ENCODE peak calls at places on chromosomes 3 and 15, in four cellular contexts. L is stomach, R is endothelial cell of umbilical vein, E is PC-3. P is an unnamed sample.

GRCh38 chr3:62954579-62954978 is 79.4 kb upstream of the CADPS start:
- DNase-seq in L (no peak), R (no peak), E (no peak), P (no peak)

GRCh38 chr15:76642671-76643070 is 262.5 kb downstream of the SCAPER start:
- DNase-seq in R (no peak), L (no peak), E (no peak), P (no peak)

GRCh38 chr3:139187154-139187553 is 142.5 kb upstream of the PRR23C start:
- DNase-seq in L (no peak), R (peak; percentile 8), E (no peak), P (no peak)

GRCh38 chr3:178129109-178129508 is 407.1 kb upstream of the KCNMB2 start:
- DNase-seq in E (no peak), R (no peak), L (no peak), P (no peak)

GRCh38 chr15:92634046-92634445 is 21.5 kb downstream of the FAM174B start:
- DNase-seq in L (no peak), E (no peak), R (no peak), P (no peak)

GRCh38 chr3:57757642-57758297 is 1.7 kb downstream of the SLMAP start:
- DNase-seq in L (no peak), R (peak; percentile 39), E (peak; percentile 44), P (peak; percentile 44)

GRCh38 chr3:159260049-159260662 is 458.3 kb downstream of the MFSD1 start:
- DNase-seq in E (peak; percentile 81), L (no peak), R (peak; percentile 65), P (peak; percentile 24)

GRCh38 chr15:80179025-80179759 is 26.4 kb downstream of the FAH start:
- DNase-seq in R (peak; percentile 91), L (peak; percentile 34), E (peak; percentile 96), P (no peak)

GRCh38 chr15:33730815-33731214 is 237.5 kb upstream of the CHRM5 start:
- DNase-seq in E (no peak), L (no peak), R (no peak), P (no peak)

GRCh38 chr15:60476713-60477112 is 2.2 kb downstream of the ICE2 start:
- DNase-seq in R (no peak), E (peak; percentile 13), L (no peak), P (no peak)

GRCh38 chr3:10619989-10620832 is 114.8 kb upstream of the ATP2B2 start:
- DNase-seq in R (no peak), E (no peak), L (no peak), P (no peak)

GRCh38 chr15:59917504-59918157 is 86.5 kb upstream of the FOXB1 start:
- DNase-seq in R (peak; percentile 44), L (peak; percentile 72), E (peak; percentile 77), P (peak; percentile 75)

GRCh38 chr15:26848498-26848897 is 18.4 kb upstream of the GABRA5 start:
- DNase-seq in R (no peak), L (no peak), E (no peak), P (no peak)

GRCh38 chr15:67085818-67086649 is 20.6 kb downstream of the SMAD3 start:
- DNase-seq in R (no peak), E (no peak), L (no peak), P (no peak)

GRCh38 chr3:73229036-73229435 is 167.6 kb downstream of the EBLN2 start:
- DNase-seq in L (no peak), E (no peak), R (no peak), P (no peak)

GRCh38 chr3:134590766-134591165 is 60.1 kb downstream of the KY start:
- DNase-seq in R (no peak), L (no peak), E (no peak), P (no peak)

GRCh38 chr3:53635041-53635440 is 140.6 kb downstream of the CACNA1D start:
- DNase-seq in L (no peak), E (no peak), R (no peak), P (no peak)

GRCh38 chr3:4394048-4394447 is 73.0 kb downstream of the SUMF1 start:
- DNase-seq in R (peak; percentile 84), E (no peak), L (no peak), P (no peak)

GRCh38 chr3:148943531-148944200 is 47.7 kb upstream of the GYG1 start:
- DNase-seq in L (no peak), R (peak; percentile 89), E (peak; percentile 93), P (peak; percentile 65)

GRCh38 chr3:171206283-171206682 is 179.8 kb upstream of the SLC2A2 start:
- DNase-seq in L (no peak), R (peak; percentile 74), E (no peak), P (no peak)

GRCh38 chr3:8658326-8659212 is 14.0 kb upstream of the SSUH2 start:
- DNase-seq in L (peak; percentile 96), E (peak; percentile 75), R (peak; percentile 94), P (no peak)

GRCh38 chr15:89874926-89875564 is 18.7 kb downstream of the AP3S2 start:
- DNase-seq in E (peak; percentile 82), R (peak; percentile 69), L (peak; percentile 88), P (peak; percentile 86)

GRCh38 chr3:32856355-32856889 is 38.6 kb downstream of the TRIM71 start:
- DNase-seq in E (peak; percentile 33), L (peak; percentile 59), R (no peak), P (no peak)

GRCh38 chr3:129616713-129617112 is 10.2 kb upstream of the PLXND1 start:
- DNase-seq in E (no peak), R (no peak), L (no peak), P (no peak)

GRCh38 chr15:56869573-56869972 is 48.9 kb upstream of the TCF12 start:
- DNase-seq in R (peak; percentile 31), L (peak; percentile 36), E (no peak), P (no peak)

GRCh38 chr3:129686941-129687340 is 80.5 kb upstream of the PLXND1 start:
- DNase-seq in E (peak; percentile 35), R (peak; percentile 11), L (no peak), P (no peak)

GRCh38 chr3:18611991-18612390 is 186.9 kb upstream of the SATB1 start:
- DNase-seq in E (no peak), L (no peak), R (no peak), P (no peak)

GRCh38 chr3:160379628-160380214 is 19.3 kb downstream of the IFT80 start:
- DNase-seq in R (no peak), L (no peak), E (no peak), P (no peak)

GRCh38 chr15:33028495-33028894 is 166.0 kb downstream of the FMN1 start:
- DNase-seq in R (no peak), L (no peak), E (no peak), P (no peak)

GRCh38 chr3:66253790-66254620 is 33.2 kb downstream of the SLC25A26 start:
- DNase-seq in E (peak; percentile 38), L (no peak), R (peak; percentile 65), P (peak; percentile 15)

GRCh38 chr15:88617031-88617722 is 4.0 kb upstream of the AEN start:
- DNase-seq in R (no peak), L (no peak), E (no peak), P (no peak)

GRCh38 chr15:62868507-62868906 is 174.0 kb upstream of the TPM1 start:
- DNase-seq in R (no peak), L (no peak), E (no peak), P (no peak)

GRCh38 chr15:92618121-92618520 is 37.5 kb downstream of the FAM174B start:
- DNase-seq in L (peak; percentile 31), E (no peak), R (no peak), P (no peak)

GRCh38 chr3:72892081-72892763 is 4.4 kb downstream of the GXYLT2 start:
- DNase-seq in E (peak; percentile 67), R (no peak), L (no peak), P (no peak)

GRCh38 chr3:143736205-143736604 is 112.1 kb downstream of the SLC9A9 start:
- DNase-seq in E (peak; percentile 15), L (no peak), R (peak; percentile 6), P (no peak)

GRCh38 chr3:58047806-58048205 is 39.6 kb downstream of the FLNB start:
- DNase-seq in R (peak; percentile 42), L (no peak), E (peak; percentile 53), P (no peak)

GRCh38 chr3:54731697-54732445 is 196.0 kb downstream of the LRTM1 start:
- DNase-seq in R (no peak), E (no peak), L (no peak), P (no peak)

GRCh38 chr3:56939759-56940323 is 120.6 kb upstream of the SPATA12 start:
- DNase-seq in L (no peak), E (no peak), R (no peak), P (peak; percentile 67)

DNA sequence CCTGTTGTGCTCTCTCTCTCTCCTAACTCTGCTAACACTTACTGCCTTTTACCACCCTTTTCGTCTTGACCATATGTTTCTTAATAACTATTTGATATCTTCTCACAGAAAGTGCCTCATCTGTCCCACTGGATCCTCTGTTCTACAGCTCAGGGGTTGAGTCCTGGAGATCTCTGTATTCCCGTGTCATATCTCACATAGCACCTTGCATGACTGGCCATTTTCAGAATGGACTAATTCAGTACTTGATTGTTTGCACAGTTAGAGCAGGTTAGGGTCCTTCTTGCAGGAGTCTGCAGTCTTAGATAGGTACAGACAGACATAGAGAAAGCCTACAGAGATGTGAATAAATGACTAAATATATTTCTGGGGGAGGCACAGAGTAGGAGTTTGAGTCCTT is 20.9 kb downstream of the HACD3 start:
- DNase-seq in R (no peak), L (no peak), E (no peak), P (no peak)
- H3K4me3 ChIP-seq in R (no peak overlapping the region), L (no peak overlapping the region), E (no peak overlapping the region), P (no peak overlapping the region)

DNA sequence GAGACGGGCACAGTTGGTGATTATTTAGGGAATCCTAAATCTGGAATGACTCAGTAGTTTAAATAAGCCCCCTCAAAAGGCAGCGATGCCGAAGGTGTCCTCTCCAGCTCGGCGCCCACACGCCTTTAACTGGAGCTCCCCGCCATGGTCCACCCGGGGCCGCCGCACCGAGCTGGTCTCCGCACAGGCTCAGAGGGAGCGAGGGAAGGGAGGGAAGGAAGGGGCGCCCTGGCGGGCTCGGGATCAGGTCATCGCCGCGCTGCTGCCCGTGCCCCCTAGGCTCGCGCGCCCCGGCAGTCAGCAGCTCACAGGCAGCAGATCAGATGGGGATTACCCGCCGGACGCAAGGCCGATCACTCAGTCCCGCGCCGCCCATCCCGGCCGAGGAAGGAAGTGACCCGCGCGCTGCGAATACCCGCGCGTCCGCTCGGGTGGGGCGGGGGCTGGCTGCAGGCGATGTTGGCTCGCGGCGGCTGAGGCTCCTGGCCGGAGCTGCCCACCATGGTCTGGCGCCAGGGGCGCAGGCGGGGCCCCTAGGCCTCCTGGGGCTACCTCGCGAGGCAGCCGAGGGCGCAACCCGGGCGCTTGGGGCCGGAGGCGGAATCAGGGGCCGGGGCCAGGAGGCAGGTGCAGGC is 318.0 kb downstream of the FGF12 start:
- DNase-seq in R (peak; percentile 57), E (no peak), L (no peak), P (peak; percentile 80)
- H3K27me3 ChIP-seq in R (no peaks in the 10 kb centered on the region), E (peaks cover 62% of the 10 kb centered on the region), L (peaks cover 30% of the 10 kb centered on the region), P (peaks cover 65% of the 10 kb centered on the region)

GRCh38 chr3:186788482-186789370 is 5.3 kb downstream of the EIF4A2 start:
- DNase-seq in L (no peak), R (no peak), E (no peak), P (no peak)
- H3K36me3 ChIP-seq in L (peaks cover 90% of the 10 kb centered on the region), R (peaks cover 38% of the 10 kb centered on the region), E (peaks cover 73% of the 10 kb centered on the region), P (peaks cover 55% of the 10 kb centered on the region)

GRCh38 chr3:27415202-27415601 is 46.0 kb upstream of the NEK10 start:
- DNase-seq in E (no peak), L (no peak), R (no peak), P (no peak)
- H3K4me3 ChIP-seq in E (no peak overlapping the region), L (no peak overlapping the region), R (no peak overlapping the region), P (no peak overlapping the region)